ENCODE peak calls at places on chromosome 22, in six cellular contexts. Z, B, K, U, A and G are unnamed samples. For H3K4me1, the result is how much of the 10 kb centered on the place peaks cover.

GRCh38 chr22:25380141-25380747 is 160.8 kb downstream of the CRYBB2 start:
- DNase-seq in Z (no peak), B (peak), K (no peak), U (no peak), A (no peak), G (no peak)

GRCh38 chr22:44446483-44446882 is 51.5 kb downstream of the RTL6 start:
- DNase-seq in Z (no peak), B (no peak), K (peak), U (peak), A (no peak), G (no peak)

GRCh38 chr22:43127166-43127908 is 15.9 kb downstream of the MCAT start:
- DNase-seq in Z (no peak), B (peak), K (peak), U (no peak), A (no peak), G (no peak)

GRCh38 chr22:47001288-47001687 is 238.8 kb downstream of the TBC1D22A start:
- DNase-seq in Z (no peak), B (no peak), K (no peak), U (no peak), A (no peak), G (no peak)

GRCh38 chr22:33656808-33657628 is 263.3 kb downstream of the LARGE1 start:
- DNase-seq in Z (no peak), B (no peak), K (no peak), U (no peak), A (no peak), G (no peak)

GRCh38 chr22:25829808-25830777 is 88.1 kb downstream of the MYO18B start:
- DNase-seq in Z (no peak), B (no peak), K (no peak), U (no peak), A (no peak), G (no peak)

GRCh38 chr22:48905206-48905975 is 922.3 kb downstream of the BRD1 start:
- DNase-seq in Z (peak), B (peak), K (no peak), U (no peak), A (no peak), G (no peak)

GRCh38 chr22:46373838-46374662 is 38.5 kb downstream of the TRMU start:
- DNase-seq in Z (no peak), B (no peak), K (no peak), U (no peak), A (no peak), G (peak)

GRCh38 chr22:17842386-17842785 is 68.1 kb upstream of the BID start:
- DNase-seq in Z (no peak), B (peak), K (no peak), U (no peak), A (no peak), G (peak)

GRCh38 chr22:44256085-44256484 is 56.7 kb downstream of the SHISAL1 start:
- DNase-seq in Z (peak), B (no peak), K (no peak), U (peak), A (no peak), G (no peak)

GRCh38 chr22:17706451-17706900 is 67.8 kb downstream of the BID start:
- DNase-seq in Z (peak), B (no peak), K (peak), U (peak), A (peak), G (no peak)

GRCh38 chr22:19898831-19899567 is 42.6 kb upstream of the COMT start:
- DNase-seq in Z (no peak), B (no peak), K (no peak), U (no peak), A (no peak), G (no peak)

GRCh38 chr22:33539902-33540751 is 380.1 kb downstream of the LARGE1 start:
- DNase-seq in Z (no peak), B (peak), K (no peak), U (no peak), A (peak), G (no peak)

GRCh38 chr22:43292633-43293025 is 50.5 kb downstream of the SCUBE1 start:
- DNase-seq in Z (no peak), B (no peak), K (no peak), U (no peak), A (no peak), G (no peak)

GRCh38 chr22:40345801-40346177 is 511 bp upstream of the ADSL start:
- DNase-seq in Z (no peak), B (peak), K (no peak), U (peak), A (peak), G (peak)

GRCh38 chr22:31082606-31083376 is 1.7 kb downstream of the SMTN start:
- DNase-seq in Z (peak), B (peak), K (no peak), U (peak), A (peak), G (peak)

GRCh38 chr22:39527481-39527961 is 5.0 kb downstream of the RPS19BP1 start:
- DNase-seq in Z (no peak), B (peak), K (peak), U (no peak), A (no peak), G (no peak)

GRCh38 chr22:46452195-46453005 is 85.0 kb downstream of the CELSR1 start:
- DNase-seq in Z (no peak), B (no peak), K (no peak), U (no peak), A (no peak), G (no peak)

GRCh38 chr22:24285245-24285644 is 14.6 kb downstream of the SPECC1L start:
- DNase-seq in Z (no peak), B (no peak), K (no peak), U (no peak), A (no peak), G (no peak)
- H3K4me1 ChIP-seq in Z (under half), B (under half), K (half or more), U (under half), A (under half), G (under half)

DNA sequence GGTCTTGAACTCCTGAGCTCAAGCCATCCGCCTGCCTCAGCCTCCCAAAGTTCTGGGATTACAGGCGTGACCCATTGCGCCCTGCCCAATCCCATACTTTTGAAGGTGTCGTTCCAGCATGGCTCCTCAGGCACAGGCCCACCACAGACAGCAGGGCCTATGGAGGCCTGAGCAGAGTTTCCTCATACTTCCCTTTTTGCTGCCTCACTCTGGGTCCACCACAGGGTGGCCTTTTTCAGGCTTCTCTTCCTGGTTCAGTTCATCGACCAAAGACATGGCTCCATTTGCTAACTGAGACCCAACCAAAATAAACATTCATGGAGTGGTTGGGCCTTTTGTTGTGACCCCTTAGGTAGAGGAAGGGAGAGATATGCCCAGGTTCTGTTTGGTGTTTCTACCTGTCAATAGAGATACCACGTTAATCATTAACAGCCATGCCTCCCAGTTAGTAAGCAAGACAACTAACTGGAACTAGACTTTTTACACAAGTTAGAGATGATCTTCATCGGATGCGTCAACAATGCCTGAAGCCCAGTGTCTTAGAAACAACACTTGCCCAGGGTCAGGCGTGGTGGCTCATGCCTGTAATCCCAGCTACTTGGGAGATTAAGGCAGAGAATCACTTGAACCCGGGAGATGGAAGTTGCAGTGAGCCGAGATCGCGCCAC is 35.1 kb downstream of the TRIOBP start:
- DNase-seq in Z (no peak), B (no peak), K (no peak), U (peak), A (no peak), G (no peak)
- TF ChIP-seq CTCF in Z (no peak), B (peak), K (no peak), U (peak), A (no peak), G (no peak)

DNA sequence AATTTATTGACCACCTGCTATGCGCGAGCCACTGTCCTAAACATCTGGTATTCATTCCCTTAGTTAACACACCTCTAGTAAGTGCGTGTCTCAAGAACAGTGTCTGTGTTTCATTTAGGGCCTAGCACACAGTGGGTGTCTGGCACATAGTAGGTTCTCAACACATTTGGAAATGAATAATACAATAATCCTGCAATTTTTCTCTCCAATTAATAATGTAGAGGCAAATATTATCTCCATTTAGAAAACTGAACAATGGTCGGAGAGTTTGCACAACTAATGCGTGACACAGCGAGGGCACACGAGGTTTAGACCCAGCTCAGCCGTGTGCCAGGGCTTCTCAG is 4.0 kb upstream of the NCF4 start:
- DNase-seq in Z (no peak), B (no peak), K (no peak), U (no peak), A (no peak), G (no peak)
- H3K4me1 ChIP-seq in Z (under half), B (under half), K (under half), U (under half), A (under half), G (under half)

DNA sequence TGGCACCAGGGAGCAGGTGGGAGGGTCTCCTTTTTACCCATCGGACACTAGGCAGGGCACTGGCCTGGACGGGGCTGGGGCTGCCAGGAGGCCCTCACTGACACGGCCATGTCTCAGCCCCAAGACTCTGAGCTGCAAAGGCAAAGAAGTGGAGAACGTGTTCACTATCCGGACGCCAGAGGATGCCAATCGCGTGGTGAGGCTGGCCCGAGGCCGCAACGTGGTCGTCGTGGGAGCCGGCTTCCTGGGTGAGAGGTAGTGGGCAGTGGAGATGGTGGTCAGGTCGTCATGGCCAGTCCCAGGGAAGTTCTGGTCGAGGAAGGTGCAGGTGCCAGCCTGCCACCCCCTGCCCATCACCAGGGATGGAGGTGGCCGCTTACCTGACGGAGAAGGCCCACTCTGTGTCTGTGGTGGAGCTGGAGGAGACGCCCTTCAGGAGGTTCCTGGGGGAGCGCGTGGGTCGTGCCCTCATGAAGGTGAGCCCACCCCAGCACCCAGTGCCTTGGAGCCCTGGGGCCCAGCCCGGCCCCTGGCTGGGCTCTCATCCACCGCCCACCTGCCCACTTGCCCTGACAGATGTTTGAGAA is 5.7 kb upstream of the LZTR1 start:
- DNase-seq in Z (no peak), B (no peak), K (no peak), U (no peak), A (no peak), G (no peak)
- TF ChIP-seq CTCF in Z (no peak), B (no peak), K (no peak), U (no peak), A (no peak), G (no peak)

GRCh38 chr22:41357191-41357590 is 24.6 kb upstream of the TEF start:
- DNase-seq in Z (no peak), B (no peak), K (no peak), U (no peak), A (no peak), G (no peak)
- H3K4me1 ChIP-seq in Z (under half), B (under half), K (under half), U (under half), A (under half), G (under half)

GRCh38 chr22:50696799-50697561 is 24.4 kb downstream of the SHANK3 start:
- DNase-seq in Z (peak), B (peak), K (no peak), U (peak), A (no peak), G (no peak)
- TF ChIP-seq CTCF in Z (no peak), B (no peak), K (no peak), U (peak), A (no peak), G (no peak)